ENCODE peak calls at places on chromosomes 1 and 21, in four cellular contexts. One of them, this sample, is unnamed. For H3K79me1, the result is how much of the 10 kb centered on the place peaks cover.

GRCh38 chr1:64701886-64702285 is 43.0 kb upstream of the RAVER2 start:
- DNase-seq in trophoblast cell: no peak
- DNase-seq in IMR-90: no peak
- DNase-seq in H9: no peak
- DNase-seq in this sample: no peak

GRCh38 chr21:29342394-29342957 is 43.8 kb downstream of the BACH1 start:
- DNase-seq in IMR-90: peak
- DNase-seq in trophoblast cell: peak
- DNase-seq in H9: no peak
- DNase-seq in this sample: peak

GRCh38 chr21:45740491-45741357 is 97.2 kb downstream of the PCBP3 start:
- DNase-seq in IMR-90: no peak
- DNase-seq in trophoblast cell: no peak
- DNase-seq in H9: no peak
- DNase-seq in this sample: no peak

GRCh38 chr1:115761601-115762302 is 6.8 kb downstream of the CASQ2 start:
- DNase-seq in IMR-90: no peak
- DNase-seq in H9: no peak
- DNase-seq in trophoblast cell: no peak
- DNase-seq in this sample: peak

GRCh38 chr1:149916193-149916926 is 1.3 kb downstream of the SV2A start:
- DNase-seq in IMR-90: no peak
- DNase-seq in H9: no peak
- DNase-seq in trophoblast cell: no peak
- DNase-seq in this sample: no peak

GRCh38 chr1:27391511-27392095 is 819 bp upstream of the GPR3 start:
- DNase-seq in trophoblast cell: no peak
- DNase-seq in H9: peak
- DNase-seq in IMR-90: peak
- DNase-seq in this sample: no peak

GRCh38 chr21:42319368-42319767 is 4.2 kb upstream of the TFF3 start:
- DNase-seq in H9: no peak
- DNase-seq in trophoblast cell: no peak
- DNase-seq in IMR-90: no peak
- DNase-seq in this sample: no peak

GRCh38 chr1:154859786-154860153 is 10.3 kb downstream of the KCNN3 start:
- DNase-seq in H9: no peak
- DNase-seq in trophoblast cell: no peak
- DNase-seq in IMR-90: no peak
- DNase-seq in this sample: no peak

GRCh38 chr21:38241029-38241740 is 15.6 kb upstream of the KCNJ15 start:
- DNase-seq in trophoblast cell: peak
- DNase-seq in H9: no peak
- DNase-seq in IMR-90: no peak
- DNase-seq in this sample: no peak

GRCh38 chr1:26704629-26705028 is 8.8 kb downstream of the ARID1A start:
- DNase-seq in H9: no peak
- DNase-seq in IMR-90: no peak
- DNase-seq in trophoblast cell: no peak
- DNase-seq in this sample: no peak

GRCh38 chr1:46767649-46768282 is 31.1 kb upstream of the CYP4B1 start:
- DNase-seq in H9: no peak
- DNase-seq in trophoblast cell: no peak
- DNase-seq in IMR-90: no peak
- DNase-seq in this sample: no peak

GRCh38 chr1:226444901-226445300 is 37.0 kb upstream of the PARP1 start:
- DNase-seq in trophoblast cell: no peak
- DNase-seq in H9: peak
- DNase-seq in IMR-90: no peak
- DNase-seq in this sample: no peak

GRCh38 chr21:38910390-38911008 is 104.8 kb downstream of the ETS2 start:
- DNase-seq in trophoblast cell: peak
- DNase-seq in H9: no peak
- DNase-seq in IMR-90: no peak
- DNase-seq in this sample: no peak

GRCh38 chr21:22796147-22796546 is 1797.9 kb downstream of the NCAM2 start:
- DNase-seq in H9: no peak
- DNase-seq in trophoblast cell: no peak
- DNase-seq in IMR-90: no peak
- DNase-seq in this sample: no peak

GRCh38 chr1:93713247-93713764 is 31.7 kb upstream of the BCAR3 start:
- DNase-seq in trophoblast cell: no peak
- DNase-seq in IMR-90: no peak
- DNase-seq in H9: no peak
- DNase-seq in this sample: no peak

GRCh38 chr1:45643978-45644377 is 20.1 kb upstream of the CCDC17 start:
- DNase-seq in H9: no peak
- DNase-seq in trophoblast cell: no peak
- DNase-seq in IMR-90: no peak
- DNase-seq in this sample: no peak

GRCh38 chr1:14135070-14135469 is 435.1 kb downstream of the PRDM2 start:
- DNase-seq in H9: no peak
- DNase-seq in trophoblast cell: no peak
- DNase-seq in IMR-90: no peak
- DNase-seq in this sample: no peak

GRCh38 chr21:18285379-18285778 is 40.7 kb downstream of the CHODL start:
- DNase-seq in trophoblast cell: no peak
- DNase-seq in H9: no peak
- DNase-seq in IMR-90: no peak
- DNase-seq in this sample: no peak

GRCh38 chr1:113170519-113170918 is 97.5 kb downstream of the LRIG2 start:
- DNase-seq in H9: no peak
- DNase-seq in IMR-90: no peak
- DNase-seq in trophoblast cell: no peak
- DNase-seq in this sample: no peak

GRCh38 chr1:58780586-58781452 is 3.0 kb downstream of the JUN start:
- DNase-seq in trophoblast cell: peak
- DNase-seq in IMR-90: peak
- DNase-seq in H9: no peak
- DNase-seq in this sample: peak

GRCh38 chr1:58783090-58783992 is 506 bp downstream of the JUN start:
- DNase-seq in IMR-90: peak
- DNase-seq in H9: peak
- DNase-seq in trophoblast cell: peak
- DNase-seq in this sample: no peak

GRCh38 chr1:58783993-58784757 is at the start of gene JUN:
- DNase-seq in trophoblast cell: peak
- DNase-seq in IMR-90: peak
- DNase-seq in H9: peak
- DNase-seq in this sample: peak

GRCh38 chr1:58781541-58782307 is 2.1 kb downstream of the JUN start:
- DNase-seq in IMR-90: peak
- DNase-seq in H9: peak
- DNase-seq in trophoblast cell: peak
- DNase-seq in this sample: peak

GRCh38 chr1:58782308-58783089 is 1.3 kb downstream of the JUN start:
- DNase-seq in IMR-90: peak
- DNase-seq in H9: peak
- DNase-seq in trophoblast cell: peak
- DNase-seq in this sample: peak
- H4K8ac ChIP-seq in IMR-90: peak
- H4K8ac ChIP-seq in H9: no peak
- H4K8ac ChIP-seq in trophoblast cell: peak
- H4K8ac ChIP-seq in this sample: peak

GRCh38 chr1:58031416-58031815 is 515.1 kb downstream of the OMA1 start:
- DNase-seq in H9: peak
- DNase-seq in IMR-90: no peak
- DNase-seq in trophoblast cell: no peak
- DNase-seq in this sample: no peak
- H4K91ac ChIP-seq in H9: no peak
- H4K91ac ChIP-seq in IMR-90: no peak
- H4K91ac ChIP-seq in trophoblast cell: no peak
- H4K91ac ChIP-seq in this sample: no peak

GRCh38 chr1:98366343-98366742 is 295.2 kb upstream of the SNX7 start:
- DNase-seq in trophoblast cell: no peak
- DNase-seq in IMR-90: no peak
- DNase-seq in H9: no peak
- DNase-seq in this sample: no peak
- H3K79me1 ChIP-seq in trophoblast cell: under half
- H3K79me1 ChIP-seq in IMR-90: under half
- H3K79me1 ChIP-seq in H9: under half
- H3K79me1 ChIP-seq in this sample: under half

GRCh38 chr1:162633327-162633762 is 1.1 kb downstream of the DDR2 start:
- DNase-seq in H9: no peak
- DNase-seq in trophoblast cell: no peak
- DNase-seq in IMR-90: peak
- DNase-seq in this sample: peak

GRCh38 chr1:162632234-162632666 is at the start of gene DDR2:
- DNase-seq in H9: no peak
- DNase-seq in trophoblast cell: no peak
- DNase-seq in IMR-90: peak
- DNase-seq in this sample: peak

GRCh38 chr1:162631546-162632233 is 574 bp upstream of the DDR2 start:
- DNase-seq in H9: no peak
- DNase-seq in IMR-90: peak
- DNase-seq in trophoblast cell: no peak
- DNase-seq in this sample: peak

GRCh38 chr1:162635418-162635817 is 3.2 kb downstream of the DDR2 start:
- DNase-seq in trophoblast cell: no peak
- DNase-seq in IMR-90: peak
- DNase-seq in H9: no peak
- DNase-seq in this sample: no peak

DNA sequence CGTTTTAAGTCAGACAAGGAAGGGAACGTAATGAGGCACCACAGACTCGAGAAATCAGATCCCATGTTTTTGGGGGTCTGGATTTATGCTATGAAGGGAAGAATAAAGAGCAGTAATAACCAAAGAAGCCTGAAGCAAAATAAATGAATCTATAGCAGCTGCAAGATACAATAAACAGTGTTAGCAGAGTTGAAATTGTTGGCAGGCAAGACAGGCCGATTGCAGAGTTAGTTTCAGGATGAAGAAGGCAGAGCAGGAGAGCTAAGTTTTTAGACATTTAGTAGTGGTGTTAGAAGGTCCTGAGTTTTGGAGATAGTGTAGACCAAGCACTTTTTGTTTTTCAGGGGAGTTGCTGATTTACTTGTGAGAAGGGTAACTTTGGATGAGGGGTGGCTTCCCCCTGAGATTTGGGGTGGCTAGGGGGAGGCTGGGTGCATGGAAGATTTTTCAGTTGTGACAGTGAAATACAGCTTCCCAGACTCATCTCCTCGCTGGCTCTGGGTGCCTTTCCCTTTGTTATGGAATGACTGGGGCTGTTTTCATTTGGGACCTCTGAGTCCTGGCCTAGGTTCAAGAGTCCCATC is 571 bp downstream of the DDR2 start:
- DNase-seq in H9: no peak
- DNase-seq in IMR-90: peak
- DNase-seq in trophoblast cell: no peak
- DNase-seq in this sample: peak
- H4K8ac ChIP-seq in H9: no peak
- H4K8ac ChIP-seq in IMR-90: peak
- H4K8ac ChIP-seq in trophoblast cell: no peak
- H4K8ac ChIP-seq in this sample: peak

GRCh38 chr1:16114527-16115467 is 41.1 kb downstream of the EPHA2 start:
- DNase-seq in H9: peak
- DNase-seq in IMR-90: no peak
- DNase-seq in trophoblast cell: no peak
- DNase-seq in this sample: no peak
- H4K91ac ChIP-seq in H9: peak
- H4K91ac ChIP-seq in IMR-90: no peak
- H4K91ac ChIP-seq in trophoblast cell: no peak
- H4K91ac ChIP-seq in this sample: no peak

GRCh38 chr1:109783436-109783835 is 19.7 kb upstream of the EPS8L3 start:
- DNase-seq in IMR-90: peak
- DNase-seq in trophoblast cell: no peak
- DNase-seq in H9: no peak
- DNase-seq in this sample: peak

GRCh38 chr1:109782514-109782913 is 18.8 kb upstream of the EPS8L3 start:
- DNase-seq in H9: peak
- DNase-seq in IMR-90: peak
- DNase-seq in trophoblast cell: no peak
- DNase-seq in this sample: peak

GRCh38 chr1:109782927-109783326 is 19.2 kb upstream of the EPS8L3 start:
- DNase-seq in trophoblast cell: no peak
- DNase-seq in H9: no peak
- DNase-seq in IMR-90: no peak
- DNase-seq in this sample: no peak

GRCh38 chr1:109780982-109781381 is 17.3 kb upstream of the EPS8L3 start:
- DNase-seq in IMR-90: no peak
- DNase-seq in H9: no peak
- DNase-seq in trophoblast cell: no peak
- DNase-seq in this sample: no peak

GRCh38 chr1:109781807-109782206 is 18.1 kb upstream of the EPS8L3 start:
- DNase-seq in trophoblast cell: no peak
- DNase-seq in IMR-90: no peak
- DNase-seq in H9: no peak
- DNase-seq in this sample: no peak
- H3K79me1 ChIP-seq in trophoblast cell: under half
- H3K79me1 ChIP-seq in IMR-90: under half
- H3K79me1 ChIP-seq in H9: under half
- H3K79me1 ChIP-seq in this sample: under half

GRCh38 chr1:172678990-172679772 is 20.3 kb downstream of the FASLG start:
- DNase-seq in H9: no peak
- DNase-seq in trophoblast cell: no peak
- DNase-seq in IMR-90: no peak
- DNase-seq in this sample: no peak

GRCh38 chr1:172670791-172671190 is 11.9 kb downstream of the FASLG start:
- DNase-seq in trophoblast cell: no peak
- DNase-seq in IMR-90: no peak
- DNase-seq in H9: no peak
- DNase-seq in this sample: no peak

GRCh38 chr1:172671591-172671990 is 12.7 kb downstream of the FASLG start:
- DNase-seq in IMR-90: peak
- DNase-seq in trophoblast cell: peak
- DNase-seq in H9: no peak
- DNase-seq in this sample: peak

GRCh38 chr1:172673761-172674160 is 14.9 kb downstream of the FASLG start:
- DNase-seq in IMR-90: peak
- DNase-seq in H9: no peak
- DNase-seq in trophoblast cell: no peak
- DNase-seq in this sample: no peak

GRCh38 chr1:172674831-172675613 is 16.1 kb downstream of the FASLG start:
- DNase-seq in H9: no peak
- DNase-seq in IMR-90: no peak
- DNase-seq in trophoblast cell: no peak
- DNase-seq in this sample: no peak
- H4K8ac ChIP-seq in H9: no peak
- H4K8ac ChIP-seq in IMR-90: no peak
- H4K8ac ChIP-seq in trophoblast cell: peak
- H4K8ac ChIP-seq in this sample: no peak